ENCODE peak calls at places on chromosomes 3 and 15, in four cellular contexts. X is PC-9, E is mesothelial cell of epicardium, L is pancreas. C is an unnamed sample.

GRCh38 chr3:193499801-193500485 is 54.8 kb downstream of the ATP13A4 start:
- DNase-seq in X (no peak), E (no peak), L (no peak), C (no peak)

GRCh38 chr3:96931491-96931890 is 117.1 kb downstream of the EPHA6 start:
- DNase-seq in X (no peak), E (no peak), L (no peak), C (no peak)

GRCh38 chr3:169575381-169575780 is 88.1 kb downstream of the MECOM start:
- DNase-seq in X (no peak), E (no peak), L (no peak), C (peak)

GRCh38 chr3:13242364-13242737 is 169.1 kb upstream of the IQSEC1 start:
- DNase-seq in X (no peak), E (no peak), L (no peak), C (no peak)

GRCh38 chr3:117842086-117842485 is 1132.5 kb downstream of the TUSC7 start:
- DNase-seq in X (no peak), E (no peak), L (no peak), C (no peak)

GRCh38 chr3:156471431-156471830 is 83.5 kb downstream of the SSR3 start:
- DNase-seq in X (no peak), E (no peak), L (no peak), C (no peak)

GRCh38 chr15:69074011-69074842 is 59.7 kb downstream of the NOX5 start:
- DNase-seq in X (peak), E (peak), L (peak), C (peak)

GRCh38 chr3:168071535-168071934 is 24.2 kb downstream of the GOLIM4 start:
- DNase-seq in X (peak), E (no peak), L (no peak), C (peak)

GRCh38 chr3:161630791-161631190 is 134.2 kb downstream of the OTOL1 start:
- DNase-seq in X (no peak), E (no peak), L (no peak), C (peak)

GRCh38 chr3:13274874-13275332 is 145.2 kb downstream of the NUP210 start:
- DNase-seq in X (no peak), E (peak), L (no peak), C (no peak)

GRCh38 chr3:168330983-168331382 is 235.3 kb upstream of the GOLIM4 start:
- DNase-seq in X (peak), E (no peak), L (no peak), C (no peak)

GRCh38 chr15:85831415-85832113 is 36.8 kb upstream of the KLHL25 start:
- DNase-seq in X (no peak), E (peak), L (peak), C (peak)

GRCh38 chr3:186609247-186609868 is 3.5 kb upstream of the AHSG start:
- DNase-seq in X (no peak), E (no peak), L (peak), C (peak)

GRCh38 chr15:61828008-61828407 is 232.2 kb downstream of the VPS13C start:
- DNase-seq in X (no peak), E (no peak), L (no peak), C (no peak)

GRCh38 chr3:2770451-2770850 is 339.7 kb downstream of the IL5RA start:
- DNase-seq in X (no peak), E (no peak), L (no peak), C (no peak)

GRCh38 chr15:47415539-47415971 is 301.8 kb upstream of the SEMA6D start:
- DNase-seq in X (no peak), E (no peak), L (no peak), C (no peak)

GRCh38 chr15:68797589-68798377 is 22.9 kb downstream of the ANP32A start:
- DNase-seq in X (no peak), E (no peak), L (no peak), C (no peak)

GRCh38 chr3:196942915-196943277 is 568 bp upstream of the NCBP2 start:
- DNase-seq in X (no peak), E (no peak), L (no peak), C (peak)

GRCh38 chr15:75356006-75356405 is 9.2 kb downstream of the NEIL1 start:
- DNase-seq in X (no peak), E (no peak), L (no peak), C (no peak)

GRCh38 chr15:59549339-59549807 is 62.2 kb upstream of the GCNT3 start:
- DNase-seq in X (no peak), E (no peak), L (no peak), C (no peak)

GRCh38 chr3:149224736-149225594 is 3.3 kb upstream of the CP start:
- DNase-seq in X (peak), E (no peak), L (no peak), C (peak)

GRCh38 chr15:91055548-91056331 is 33.3 kb upstream of the VPS33B start:
- DNase-seq in X (peak), E (no peak), L (peak), C (peak)

GRCh38 chr15:78838480-78838879 is 27.2 kb upstream of the ADAMTS7 start:
- DNase-seq in X (no peak), E (no peak), L (no peak), C (no peak)

GRCh38 chr3:123067689-123068226 is 933 bp downstream of the PDIA5 start:
- DNase-seq in X (no peak), E (no peak), L (no peak), C (peak)

GRCh38 chr15:74400313-74400850 is 32.9 kb upstream of the CYP11A1 start:
- DNase-seq in X (peak), E (no peak), L (no peak), C (no peak)

GRCh38 chr3:49619649-49620048 is 54.5 kb upstream of the APEH start:
- DNase-seq in X (no peak), E (no peak), L (no peak), C (no peak)

GRCh38 chr3:127961124-127961523 is 46.1 kb downstream of the KBTBD12 start:
- DNase-seq in X (no peak), E (no peak), L (no peak), C (no peak)

GRCh38 chr3:127961963-127962362 is 46.9 kb downstream of the KBTBD12 start:
- DNase-seq in X (peak), E (no peak), L (no peak), C (peak)

GRCh38 chr3:127962937-127963336 is 47.9 kb downstream of the KBTBD12 start:
- DNase-seq in X (no peak), E (no peak), L (no peak), C (no peak)

GRCh38 chr3:127959041-127959440 is 44.0 kb downstream of the KBTBD12 start:
- DNase-seq in X (peak), E (no peak), L (no peak), C (no peak)

DNA sequence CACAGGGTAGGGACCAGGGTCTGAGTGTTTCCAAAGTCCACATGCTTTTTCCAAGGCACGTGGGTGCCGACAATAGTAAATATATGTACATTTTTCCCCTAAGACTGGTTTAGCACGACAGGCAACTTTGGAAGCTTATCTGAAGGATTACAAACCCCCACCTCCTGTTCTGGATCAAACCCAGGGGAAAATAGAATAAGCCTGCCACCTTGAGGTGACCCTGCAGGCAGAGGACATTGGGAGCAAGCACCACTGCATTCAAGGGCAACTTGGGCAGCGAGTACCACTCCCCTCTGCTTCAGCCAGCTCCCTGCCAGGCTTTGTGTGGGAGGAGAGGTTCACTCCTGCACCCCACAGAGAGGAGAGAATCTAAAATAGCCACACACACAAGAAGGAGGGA is 44.8 kb downstream of the KBTBD12 start:
- DNase-seq in X (peak), E (no peak), L (no peak), C (peak)
- TF ChIP-seq CTCF in X (peak), E (no peak), L (no peak), C (no peak)

DNA sequence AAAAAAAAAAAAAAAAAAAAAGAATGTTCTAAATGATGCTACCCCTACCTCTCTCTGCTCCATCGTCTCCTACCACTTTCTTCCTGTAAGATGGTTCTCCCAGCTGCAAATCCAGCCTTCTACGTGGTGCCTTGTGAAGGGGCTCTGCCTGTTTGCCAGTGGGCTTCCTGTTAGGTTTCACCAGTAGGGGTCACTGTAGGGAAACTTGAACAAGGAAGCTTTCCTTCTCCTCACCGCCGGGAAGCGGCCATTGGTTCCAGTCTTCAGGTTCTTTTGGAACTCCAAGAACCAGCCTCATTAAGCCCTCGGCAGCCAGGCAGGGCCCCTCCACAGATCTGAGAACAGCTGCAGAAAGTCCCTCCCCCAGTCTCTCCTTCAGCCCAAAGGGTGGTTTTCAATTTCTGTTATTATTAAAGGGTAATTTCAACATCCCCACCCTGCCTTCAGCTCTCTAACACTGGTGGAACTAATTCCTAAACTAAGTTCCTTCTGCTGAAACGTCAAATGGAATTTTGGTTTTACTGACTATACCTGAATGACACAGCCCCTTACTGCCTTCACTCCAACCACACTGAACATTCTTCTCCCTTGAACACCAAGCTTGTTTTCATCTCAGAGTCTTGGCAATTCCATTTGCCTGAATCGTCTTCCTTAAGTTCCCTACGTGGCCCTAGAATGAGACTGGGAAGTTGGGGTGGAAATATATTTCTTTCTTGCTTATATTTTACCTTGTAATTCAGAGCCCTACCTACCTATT is 13.5 kb downstream of the MCCC1 start:
- DNase-seq in X (no peak), E (no peak), L (no peak), C (peak)
- TF ChIP-seq CTCF in X (peak), E (peak), L (no peak), C (no peak)

DNA sequence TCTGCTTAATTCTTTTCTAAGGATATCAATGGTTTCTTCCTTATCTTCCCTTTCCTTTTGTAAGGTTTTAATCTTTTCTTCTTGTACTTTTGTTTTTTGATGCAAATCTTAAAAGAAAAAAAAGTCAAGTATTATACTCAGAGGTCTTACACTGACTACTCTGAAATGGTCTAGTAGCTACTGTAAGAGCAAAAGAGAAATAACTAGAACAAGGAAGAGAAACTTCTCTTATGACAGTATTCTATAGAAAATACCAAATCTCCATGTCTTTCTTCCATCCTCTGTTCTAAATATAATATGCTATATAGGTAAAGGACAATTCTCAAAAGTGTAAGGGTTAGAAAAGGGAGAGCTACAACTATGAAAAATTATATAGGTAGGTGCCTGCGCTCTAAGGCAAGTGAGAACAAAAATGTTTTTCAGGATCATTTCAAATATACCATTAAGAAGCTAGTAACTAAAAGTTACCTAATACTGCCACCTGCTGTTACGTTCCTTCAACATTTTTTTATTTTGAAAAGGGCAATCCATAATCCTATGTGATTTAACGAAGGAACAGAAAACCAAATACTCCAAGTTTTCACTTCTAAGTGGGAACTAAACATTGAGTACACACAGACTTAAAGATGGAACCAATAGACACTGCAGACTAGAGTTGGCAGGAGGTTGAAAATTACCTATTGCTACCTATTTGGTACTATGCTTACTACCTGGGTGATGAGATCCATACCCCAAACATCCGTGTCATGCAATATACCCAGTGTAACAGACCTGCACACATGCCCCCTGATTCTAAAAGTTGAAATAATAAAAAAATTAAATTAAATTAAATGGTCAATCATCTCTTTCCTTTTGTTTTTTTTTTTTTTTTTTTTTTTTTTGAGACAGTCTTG is 36.7 kb downstream of the CIP2A start:
- DNase-seq in X (peak), E (no peak), L (no peak), C (peak)
- TF ChIP-seq CTCF in X (peak), E (peak), L (no peak), C (peak)

GRCh38 chr3:57155214-57155613 is 9.9 kb downstream of the IL17RD start:
- DNase-seq in X (no peak), E (no peak), L (no peak), C (no peak)

GRCh38 chr3:57158813-57159678 is 6.1 kb downstream of the IL17RD start:
- DNase-seq in X (no peak), E (no peak), L (no peak), C (no peak)

GRCh38 chr3:57160046-57160730 is 5.0 kb downstream of the IL17RD start:
- DNase-seq in X (no peak), E (no peak), L (no peak), C (no peak)

GRCh38 chr3:57158316-57158715 is 6.8 kb downstream of the IL17RD start:
- DNase-seq in X (no peak), E (no peak), L (no peak), C (no peak)

GRCh38 chr3:57157666-57158065 is 7.5 kb downstream of the IL17RD start:
- DNase-seq in X (no peak), E (no peak), L (no peak), C (no peak)
- TF ChIP-seq CTCF in X (no peak), E (no peak), L (no peak), C (no peak)

DNA sequence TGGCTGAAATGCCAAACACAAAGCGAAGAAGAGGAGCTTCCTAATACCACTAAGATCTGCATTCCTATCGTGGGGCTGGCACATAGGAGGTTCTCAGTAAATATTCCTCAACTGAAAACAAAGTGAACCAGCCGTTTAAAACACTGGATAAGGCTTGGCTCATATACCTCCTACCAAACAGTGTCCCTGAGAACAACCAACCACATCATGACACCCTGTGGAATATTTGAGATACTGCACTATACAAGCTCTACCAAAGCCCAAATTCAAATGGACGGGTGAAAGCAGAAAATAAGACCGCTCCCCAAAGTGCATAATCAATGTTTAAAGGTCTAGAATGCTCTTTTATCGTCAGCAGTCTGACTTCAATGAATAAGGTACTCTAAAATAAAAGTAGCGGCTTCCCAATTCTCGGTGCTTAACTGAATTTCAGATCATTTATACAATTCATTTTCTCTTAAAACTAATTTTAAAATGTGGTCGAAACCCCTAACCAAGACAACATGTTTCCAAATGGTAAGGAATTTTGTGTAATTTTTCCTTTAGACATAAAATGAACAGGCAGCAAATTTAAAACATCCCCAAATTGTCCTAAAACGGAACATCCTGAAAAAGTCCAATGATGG is 425.8 kb downstream of the ERC2 start:
- DNase-seq in X (peak), E (no peak), L (no peak), C (peak)
- TF ChIP-seq CTCF in X (peak), E (peak), L (no peak), C (peak)

GRCh38 chr3:11643212-11644087 is at the start of gene VGLL4:
- DNase-seq in X (peak), E (peak), L (peak), C (peak)
- TF ChIP-seq CTCF in X (no peak), E (no peak), L (no peak), C (no peak)

GRCh38 chr3:184620101-184620798 is 58.7 kb downstream of the EPHB3 start:
- DNase-seq in X (peak), E (no peak), L (no peak), C (peak)
- TF ChIP-seq CTCF in X (no peak), E (no peak), L (no peak), C (no peak)

GRCh38 chr3:128060473-128061381 is 8.5 kb downstream of the SEC61A1 start:
- DNase-seq in X (no peak), E (no peak), L (no peak), C (peak)
- TF ChIP-seq CTCF in X (no peak), E (no peak), L (no peak), C (no peak)